ENCODE peak calls at places on chromosomes 5 and 9, in eight cellular contexts. X is T-helper 2 cell; H is LoVo; P is activated CD4-positive, CD25-positive, alpha-beta regulatory T cell; B is GOT3; W is anterior cingulate cortex; C is MCF 10A; U is dermis microvascular lymphatic vessel endothelial cell. L is an unnamed sample.

GRCh38 chr9:129451089-129451656 is 169.7 kb downstream of the C9orf50 start:
- DNase-seq in C (no peak), B (no peak), X (no peak), P (no peak), H (no peak), U (peak; percentile 57), W (no peak), L (no peak)

GRCh38 chr9:70865471-70865870 is 255.9 kb downstream of the TRPM3 start:
- DNase-seq in U (no peak), B (no peak), H (no peak), X (no peak), W (no peak), C (peak; percentile 17), P (no peak), L (no peak)

GRCh38 chr5:87536365-87536764 is 123.6 kb upstream of the CCNH start:
- DNase-seq in H (no peak), P (no peak), X (no peak), W (no peak), B (no peak), C (no peak), U (no peak), L (no peak)

GRCh38 chr5:2658421-2658820 is 93.1 kb downstream of the IRX2 start:
- DNase-seq in B (no peak), C (peak; percentile 94), P (no peak), W (no peak), U (no peak), H (no peak), X (no peak), L (no peak)

GRCh38 chr5:170479484-170479883 is 24.3 kb upstream of the KCNIP1 start:
- DNase-seq in B (no peak), C (no peak), X (no peak), H (peak; percentile 47), W (no peak), U (peak; percentile 71), P (no peak), L (no peak)

GRCh38 chr9:21398955-21399489 is 9.9 kb upstream of the IFNA8 start:
- DNase-seq in P (no peak), W (no peak), U (no peak), X (no peak), H (no peak), C (no peak), B (no peak), L (no peak)

GRCh38 chr5:43037929-43038510 is 2.1 kb downstream of the ANXA2R start:
- DNase-seq in C (no peak), U (peak; percentile 84), P (no peak), X (peak; percentile 61), B (no peak), W (no peak), H (peak; percentile 59), L (no peak)

GRCh38 chr9:119370816-119371215 is 1.6 kb upstream of the BRINP1 start:
- DNase-seq in X (no peak), C (peak; percentile 34), U (peak; percentile 43), P (no peak), H (no peak), W (peak; percentile 7), B (no peak), L (peak; percentile 4)

GRCh38 chr5:35458824-35459207 is 158.8 kb upstream of the SPEF2 start:
- DNase-seq in H (peak; percentile 49), W (no peak), B (no peak), C (peak; percentile 17), P (no peak), X (no peak), U (no peak), L (no peak)